ENCODE peak calls at places on chromosomes 6 and 20, in five cellular contexts. I, B, J, S and M are unnamed samples.

GRCh38 chr6:154414021-154414813 is 57.6 kb upstream of the IPCEF1 start:
- DNase-seq in I (peak; percentile 34), B (no peak), J (no peak), S (no peak), M (peak; percentile 14)

GRCh38 chr6:47047479-47048411 is 5.6 kb upstream of the ADGRF1 start:
- DNase-seq in I (peak; percentile 70), B (peak; percentile 56), J (peak; percentile 29), S (peak; percentile 62), M (peak; percentile 93)

GRCh38 chr20:38204936-38205435 is 39.9 kb upstream of the TGM2 start:
- DNase-seq in I (no peak), B (no peak), J (no peak), S (no peak), M (no peak)

GRCh38 chr6:50147371-50147770 is 97.6 kb upstream of the DEFB112 start:
- DNase-seq in I (peak; percentile 2), B (no peak), J (no peak), S (no peak), M (no peak)

GRCh38 chr6:149014631-149015171 is 267.9 kb downstream of the UST start:
- DNase-seq in I (no peak), B (no peak), J (no peak), S (no peak), M (no peak)

GRCh38 chr6:75882734-75883133 is 133.7 kb downstream of the MYO6 start:
- DNase-seq in I (peak; percentile 14), B (no peak), J (no peak), S (no peak), M (no peak)

GRCh38 chr6:744954-745353 is 52.0 kb upstream of the EXOC2 start:
- DNase-seq in I (no peak), B (no peak), J (no peak), S (no peak), M (no peak)

GRCh38 chr6:1792989-1793388 is 183.3 kb downstream of the FOXC1 start:
- DNase-seq in I (peak; percentile 42), B (no peak), J (no peak), S (peak; percentile 55), M (no peak)

GRCh38 chr6:20757761-20758160 is 223.5 kb downstream of the CDKAL1 start:
- DNase-seq in I (no peak), B (no peak), J (no peak), S (no peak), M (no peak)

GRCh38 chr20:32589769-32590168 is 4.6 kb upstream of the NOL4L start:
- DNase-seq in I (no peak), B (no peak), J (no peak), S (no peak), M (no peak)

GRCh38 chr20:15446373-15446772 is 1109.0 kb upstream of the FLRT3 start:
- DNase-seq in I (no peak), B (no peak), J (no peak), S (no peak), M (peak; percentile 13)

GRCh38 chr20:50588034-50588736 is 78.0 kb downstream of the PTPN1 start:
- DNase-seq in I (peak; percentile 97), B (peak; percentile 83), J (peak; percentile 73), S (peak; percentile 84), M (peak; percentile 80)

GRCh38 chr6:162055365-162055764 is 672.2 kb downstream of the PRKN start:
- DNase-seq in I (no peak), B (no peak), J (no peak), S (no peak), M (no peak)

GRCh38 chr6:63573899-63574553 is 1.7 kb downstream of the LOC128125822 start:
- DNase-seq in I (no peak), B (peak; percentile 59), J (no peak), S (peak; percentile 57), M (peak; percentile 60)

GRCh38 chr20:25992146-25992545 is 295.5 kb upstream of the ZNF337 start:
- DNase-seq in I (no peak), B (no peak), J (no peak), S (no peak), M (no peak)

GRCh38 chr20:19924255-19924654 is 92.9 kb upstream of the NAA20 start:
- DNase-seq in I (no peak), B (no peak), J (no peak), S (no peak), M (no peak)

GRCh38 chr6:96015321-96015790 is 418 bp upstream of the FUT9 start:
- DNase-seq in I (no peak), B (no peak), J (peak; percentile 95), S (no peak), M (no peak)

GRCh38 chr6:31399589-31400466 is 3.6 kb upstream of the MICA start:
- DNase-seq in I (peak; percentile 68), B (peak; percentile 94), J (peak; percentile 84), S (peak; percentile 62), M (peak; percentile 82)

GRCh38 chr6:169345198-169345597 is 91.6 kb upstream of the THBS2 start:
- DNase-seq in I (no peak), B (peak; percentile 23), J (no peak), S (no peak), M (peak; percentile 52)

GRCh38 chr6:52108128-52108527 is 20.7 kb upstream of the PKHD1 start:
- DNase-seq in I (peak; percentile 28), B (no peak), J (no peak), S (no peak), M (peak; percentile 88)

GRCh38 chr20:52536841-52537400 is 345.3 kb upstream of the ZFP64 start:
- DNase-seq in I (no peak), B (no peak), J (no peak), S (no peak), M (no peak)

GRCh38 chr20:61773926-61774587 is 291.6 kb downstream of the TAF4 start:
- DNase-seq in I (no peak), B (no peak), J (no peak), S (no peak), M (no peak)

GRCh38 chr20:18728165-18728866 is 85.3 kb upstream of the SCP2D1 start:
- DNase-seq in I (no peak), B (no peak), J (no peak), S (no peak), M (no peak)

GRCh38 chr20:49385471-49385870 is 97.0 kb downstream of the KCNB1 start:
- DNase-seq in I (peak; percentile 74), B (peak; percentile 15), J (no peak), S (peak; percentile 40), M (peak; percentile 64)

GRCh38 chr20:11013801-11014200 is 340.0 kb upstream of the JAG1 start:
- DNase-seq in I (no peak), B (no peak), J (no peak), S (no peak), M (no peak)

GRCh38 chr6:73353636-73354388 is at the start of gene DPPA5:
- DNase-seq in I (no peak), B (no peak), J (no peak), S (no peak), M (no peak)

GRCh38 chr6:79544939-79545450 is 7.8 kb upstream of the LCA5 start:
- DNase-seq in I (peak; percentile 83), B (peak; percentile 86), J (peak; percentile 88), S (peak; percentile 80), M (peak; percentile 94)